ENCODE peak calls at places on chromosomes 2 and 18, in nine cellular contexts. J, M, G, P, H, T, C, Q and B are unnamed samples.

GRCh38 chr2:234308814-234309195 is 188.1 kb downstream of the ARL4C start:
- DNase-seq in J (no peak), M (peak), G (peak), P (no peak), H (no peak), T (peak), C (no peak), Q (peak), B (no peak)

GRCh38 chr18:22169011-22169888 is at the start of gene GATA6:
- DNase-seq in J (no peak), M (peak), G (peak), P (peak), H (peak), T (peak), C (peak), Q (peak), B (peak)

GRCh38 chr2:41932241-41933034 is 115.4 kb upstream of the PKDCC start:
- DNase-seq in J (no peak), M (peak), G (no peak), P (no peak), H (peak), T (no peak), C (no peak), Q (peak), B (no peak)

GRCh38 chr18:45745817-45746461 is 22.0 kb downstream of the SLC14A1 start:
- DNase-seq in J (no peak), M (no peak), G (no peak), P (no peak), H (no peak), T (no peak), C (peak), Q (no peak), B (no peak)

GRCh38 chr2:231601356-231602229 is 8.9 kb downstream of the TEX44 start:
- DNase-seq in J (no peak), M (peak), G (peak), P (peak), H (peak), T (peak), C (peak), Q (peak), B (peak)

GRCh38 chr2:164794432-164795231 is 47.0 kb downstream of the COBLL1 start:
- DNase-seq in J (no peak), M (no peak), G (no peak), P (no peak), H (no peak), T (no peak), C (no peak), Q (no peak), B (no peak)

GRCh38 chr2:69164379-69164778 is 151.4 kb downstream of the ANTXR1 start:
- DNase-seq in J (no peak), M (no peak), G (no peak), P (no peak), H (no peak), T (no peak), C (peak), Q (peak), B (no peak)

GRCh38 chr2:96842600-96842999 is 1.2 kb downstream of the ANKRD23 start:
- DNase-seq in J (peak), M (no peak), G (no peak), P (no peak), H (no peak), T (no peak), C (no peak), Q (no peak), B (no peak)

GRCh38 chr2:186570587-186570986 is 19.3 kb upstream of the ITGAV start:
- DNase-seq in J (no peak), M (no peak), G (no peak), P (no peak), H (no peak), T (no peak), C (no peak), Q (peak), B (peak)

GRCh38 chr2:19654310-19655090 is 247.3 kb downstream of the TTC32 start:
- DNase-seq in J (no peak), M (no peak), G (no peak), P (no peak), H (no peak), T (no peak), C (no peak), Q (no peak), B (no peak)